ENCODE peak calls at places on chromosomes 7 and 10, in four cellular contexts. T is HepG2, W is SK-N-SH, C is NT2/D1. F is an unnamed sample.

GRCh38 chr10:55400075-55400474 is 599.0 kb upstream of the PCDH15 start:
- DNase-seq in T (no peak), W (no peak), C (no peak), F (no peak)

GRCh38 chr7:2923291-2923781 is 79.2 kb upstream of the GNA12 start:
- DNase-seq in T (no peak), W (no peak), C (no peak), F (no peak)

GRCh38 chr7:103630318-103630717 is 184.3 kb upstream of the SLC26A5 start:
- DNase-seq in T (no peak), W (no peak), C (no peak), F (no peak)

GRCh38 chr7:25173184-25173583 is 48.1 kb upstream of the CYCS start:
- DNase-seq in T (no peak), W (no peak), C (no peak), F (no peak)

GRCh38 chr10:132306951-132307751 is 599 bp downstream of the STK32C start:
- DNase-seq in T (peak), W (peak), C (no peak), F (no peak)

GRCh38 chr10:131979336-131979735 is 2.4 kb downstream of the BNIP3 start:
- DNase-seq in T (no peak), W (no peak), C (no peak), F (no peak)

GRCh38 chr10:3399756-3400155 is 227.2 kb upstream of the PITRM1 start:
- DNase-seq in T (no peak), W (peak), C (peak), F (no peak)

GRCh38 chr10:34489973-34490372 is 325.1 kb downstream of the PARD3 start:
- DNase-seq in T (no peak), W (no peak), C (no peak), F (peak)

GRCh38 chr10:122561212-122561611 is 658 bp downstream of the DMBT1 start:
- DNase-seq in T (no peak), W (no peak), C (no peak), F (no peak)

GRCh38 chr7:87609946-87610345 is 9.3 kb upstream of the ABCB1 start:
- DNase-seq in T (no peak), W (no peak), C (no peak), F (no peak)

GRCh38 chr7:4129481-4130122 is 552.5 kb upstream of the FOXK1 start:
- DNase-seq in T (no peak), W (peak), C (no peak), F (no peak)

GRCh38 chr7:16592395-16592794 is 53.2 kb downstream of the ANKMY2 start:
- DNase-seq in T (no peak), W (no peak), C (no peak), F (no peak)

GRCh38 chr10:43134126-43134905 is 3.9 kb upstream of the CSGALNACT2 start:
- DNase-seq in T (no peak), W (no peak), C (no peak), F (no peak)

GRCh38 chr7:2468227-2468626 is 8.0 kb downstream of the GRIFIN start:
- DNase-seq in T (no peak), W (peak), C (no peak), F (no peak)

GRCh38 chr10:5555881-5556280 is 31.1 kb downstream of the CALML3 start:
- DNase-seq in T (no peak), W (no peak), C (no peak), F (no peak)

GRCh38 chr10:12228851-12229250 is 32.9 kb downstream of the CDC123 start:
- DNase-seq in T (no peak), W (no peak), C (no peak), F (no peak)

GRCh38 chr10:77571490-77571889 is 66.1 kb downstream of the KCNMA1 start:
- DNase-seq in T (no peak), W (no peak), C (no peak), F (no peak)

GRCh38 chr7:155296788-155297516 is 726 bp upstream of the INSIG1 start:
- DNase-seq in T (no peak), W (no peak), C (peak), F (no peak)

GRCh38 chr10:110355922-110356627 is 51.4 kb upstream of the SMNDC1 start:
- DNase-seq in T (no peak), W (no peak), C (no peak), F (no peak)

GRCh38 chr10:13528875-13529713 is at the start of gene BEND7:
- DNase-seq in T (no peak), W (peak), C (no peak), F (no peak)

GRCh38 chr7:25636168-25636567 is 407.9 kb upstream of the NPVF start:
- DNase-seq in T (no peak), W (no peak), C (no peak), F (no peak)

GRCh38 chr10:61943699-61944444 is 42.4 kb downstream of the ARID5B start:
- DNase-seq in T (no peak), W (peak), C (no peak), F (no peak)

GRCh38 chr10:75773139-75773801 is 341.8 kb downstream of the LRMDA start:
- DNase-seq in T (peak), W (no peak), C (no peak), F (no peak)

GRCh38 chr7:81002471-81002870 is 83.6 kb upstream of the SEMA3C start:
- DNase-seq in T (no peak), W (no peak), C (no peak), F (no peak)

GRCh38 chr10:34729619-34730018 is 85.5 kb downstream of the PARD3 start:
- DNase-seq in T (no peak), W (no peak), C (no peak), F (no peak)

GRCh38 chr7:120991133-120991532 is 2.6 kb downstream of the CPED1 start:
- DNase-seq in T (no peak), W (no peak), C (no peak), F (no peak)

GRCh38 chr7:42720871-42721835 is 190.7 kb downstream of the C7orf25 start:
- DNase-seq in T (no peak), W (no peak), C (peak), F (no peak)
- TF ChIP-seq YY1 in T (no peak), W (no peak), C (no peak), F (no peak)

DNA sequence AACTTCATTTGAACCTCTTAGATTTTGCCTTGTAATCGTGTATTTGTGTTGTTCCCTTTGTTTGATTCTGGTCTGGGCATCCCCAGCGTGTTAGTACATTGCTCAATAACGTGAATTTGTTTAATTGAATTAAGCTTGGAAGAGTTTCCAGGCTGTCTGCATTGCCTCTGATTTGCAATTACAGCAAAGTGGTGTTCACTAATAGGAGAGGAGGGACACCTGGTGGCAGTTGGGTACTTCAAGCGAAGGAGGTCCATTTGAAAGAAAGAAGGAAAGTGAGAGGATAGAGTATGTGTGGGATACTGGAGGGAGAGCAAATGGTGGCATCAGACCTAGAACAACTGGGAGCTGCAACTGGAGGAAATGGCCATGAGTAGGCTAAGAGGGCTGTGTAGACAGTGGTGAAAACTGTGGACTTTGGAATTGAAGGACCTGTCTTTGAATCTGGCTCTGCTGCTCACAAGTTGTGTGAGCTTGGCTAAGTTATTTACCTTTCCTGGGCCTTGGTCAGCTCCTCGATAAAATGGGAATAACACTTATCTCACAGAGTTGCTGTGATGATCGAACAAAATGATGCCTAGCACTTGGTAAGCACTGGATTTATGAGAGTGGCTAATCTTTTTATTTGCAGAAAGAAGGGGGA is 15.2 kb downstream of the LSMEM1 start:
- DNase-seq in T (peak), W (peak), C (peak), F (peak)
- TF ChIP-seq YY1 in T (no peak), W (no peak), C (no peak), F (peak)

GRCh38 chr10:87661861-87662785 is 2.4 kb downstream of the PAPSS2 start:
- DNase-seq in T (no peak), W (no peak), C (no peak), F (no peak)
- TF ChIP-seq YY1 in T (no peak), W (no peak), C (no peak), F (no peak)

GRCh38 chr10:113775681-113776294 is 24.3 kb downstream of the PLEKHS1 start:
- DNase-seq in T (no peak), W (no peak), C (no peak), F (no peak)
- TF ChIP-seq YY1 in T (no peak), W (no peak), C (no peak), F (no peak)

GRCh38 chr7:929311-929711 is 25.2 kb downstream of the ADAP1 start:
- DNase-seq in T (peak), W (no peak), C (no peak), F (no peak)
- TF ChIP-seq YY1 in T (no peak), W (no peak), C (no peak), F (no peak)

DNA sequence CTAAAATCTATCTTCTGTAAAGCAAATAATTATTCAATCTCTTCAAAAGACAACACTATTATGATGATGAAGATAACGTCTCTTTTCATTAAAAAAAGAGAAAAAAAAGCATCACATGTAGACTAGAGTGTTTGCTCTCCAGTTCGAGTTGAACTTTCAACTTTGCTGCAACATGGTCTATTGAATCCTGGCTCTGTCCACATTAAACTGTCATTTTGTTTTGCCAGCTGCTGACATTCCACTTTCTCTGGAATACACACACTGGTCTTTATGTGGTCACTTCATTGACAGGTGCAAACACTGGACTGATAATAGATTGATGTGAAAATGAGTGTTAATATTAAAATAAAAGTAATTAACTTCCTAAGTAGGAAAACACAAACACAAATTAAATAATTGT is 61.7 kb downstream of the PTF1A start:
- DNase-seq in T (peak), W (no peak), C (no peak), F (no peak)
- TF ChIP-seq YY1 in T (no peak), W (no peak), C (no peak), F (no peak)

GRCh38 chr7:41415473-41416207 is 287.2 kb downstream of the INHBA start:
- DNase-seq in T (no peak), W (no peak), C (no peak), F (no peak)
- TF ChIP-seq YY1 in T (no peak), W (no peak), C (no peak), F (no peak)

GRCh38 chr10:29957887-29958330 is 101.5 kb downstream of the JCAD start:
- DNase-seq in T (no peak), W (no peak), C (no peak), F (no peak)
- TF ChIP-seq YY1 in T (no peak), W (no peak), C (no peak), F (no peak)

DNA sequence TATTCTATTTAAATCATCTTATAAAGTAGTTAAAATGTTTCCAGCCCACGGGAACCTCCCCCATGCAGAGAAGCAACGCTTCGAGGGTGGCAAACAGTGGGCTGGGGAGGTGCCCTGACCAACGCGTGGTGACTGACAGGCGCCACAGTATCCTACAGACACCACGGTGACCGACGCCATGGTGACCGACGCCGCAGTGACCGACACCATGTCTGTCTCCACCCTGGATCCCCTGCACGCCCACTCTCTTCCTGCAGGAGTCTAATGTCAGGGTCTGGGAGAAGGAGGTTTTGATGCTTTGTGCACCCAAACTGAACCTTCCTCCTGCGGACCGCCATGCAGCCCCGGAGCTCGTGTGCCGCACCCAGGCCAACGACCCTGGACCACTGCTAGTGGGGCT is 464.4 kb downstream of the PTPRN2 start:
- DNase-seq in T (no peak), W (no peak), C (no peak), F (no peak)
- TF ChIP-seq YY1 in T (no peak), W (no peak), C (no peak), F (no peak)

GRCh38 chr7:20331912-20332317 is 1.2 kb downstream of the ITGB8 start:
- DNase-seq in T (no peak), W (no peak), C (no peak), F (no peak)

GRCh38 chr7:20329389-20330175 is 1.1 kb upstream of the ITGB8 start:
- DNase-seq in T (peak), W (peak), C (no peak), F (peak)

GRCh38 chr7:20330797-20331230 is at the start of gene ITGB8:
- DNase-seq in T (no peak), W (peak), C (no peak), F (no peak)

GRCh38 chr7:20330176-20330796 is 414 bp upstream of the ITGB8 start:
- DNase-seq in T (peak), W (peak), C (no peak), F (no peak)

GRCh38 chr7:20331231-20331880 is 656 bp downstream of the ITGB8 start:
- DNase-seq in T (no peak), W (peak), C (no peak), F (no peak)
- TF ChIP-seq YY1 in T (no peak), W (no peak), C (no peak), F (no peak)

F was measured in HCT116.